ENCODE peak calls at places on chromosomes 6 and 20, in six cellular contexts. One of them, this sample, is unnamed.

GRCh38 chr6:163919652-163920051 is 505.1 kb downstream of the QKI start:
- ATAC-seq in GM23338: no peak
- ATAC-seq in central memory CD8-positive, alpha-beta T cell: no peak
- ATAC-seq in omental fat pad: no peak
- ATAC-seq in activated CD4-positive, CD25-positive, alpha-beta regulatory T cell treated with anti-CD3 and anti-CD28 coated beads, Interleukin-2, amount 50 U/mL, for 24 hours: no peak
- ATAC-seq in activated T-cell treated with anti-CD3 and anti-CD28 coated beads, Interleukin-2, amount 50 U/mL, for 72 hours: no peak
- ATAC-seq in this sample: no peak

GRCh38 chr6:141783595-141783994 is 349.1 kb upstream of the GJE1 start:
- ATAC-seq in GM23338: no peak
- ATAC-seq in central memory CD8-positive, alpha-beta T cell: no peak
- ATAC-seq in omental fat pad: no peak
- ATAC-seq in activated CD4-positive, CD25-positive, alpha-beta regulatory T cell treated with anti-CD3 and anti-CD28 coated beads, Interleukin-2, amount 50 U/mL, for 24 hours: no peak
- ATAC-seq in activated T-cell treated with anti-CD3 and anti-CD28 coated beads, Interleukin-2, amount 50 U/mL, for 72 hours: no peak
- ATAC-seq in this sample: no peak

GRCh38 chr20:16367948-16368560 is 205.2 kb downstream of the KIF16B start:
- ATAC-seq in GM23338: peak
- ATAC-seq in central memory CD8-positive, alpha-beta T cell: no peak
- ATAC-seq in omental fat pad: no peak
- ATAC-seq in activated CD4-positive, CD25-positive, alpha-beta regulatory T cell treated with anti-CD3 and anti-CD28 coated beads, Interleukin-2, amount 50 U/mL, for 24 hours: no peak
- ATAC-seq in activated T-cell treated with anti-CD3 and anti-CD28 coated beads, Interleukin-2, amount 50 U/mL, for 72 hours: no peak
- ATAC-seq in this sample: no peak

GRCh38 chr20:43187476-43188233 is 2.1 kb downstream of the PTPRT start:
- ATAC-seq in GM23338: peak
- ATAC-seq in central memory CD8-positive, alpha-beta T cell: no peak
- ATAC-seq in omental fat pad: peak
- ATAC-seq in activated CD4-positive, CD25-positive, alpha-beta regulatory T cell treated with anti-CD3 and anti-CD28 coated beads, Interleukin-2, amount 50 U/mL, for 24 hours: no peak
- ATAC-seq in activated T-cell treated with anti-CD3 and anti-CD28 coated beads, Interleukin-2, amount 50 U/mL, for 72 hours: no peak
- ATAC-seq in this sample: peak

GRCh38 chr20:63441777-63442493 is 30.5 kb downstream of the KCNQ2 start:
- ATAC-seq in GM23338: peak
- ATAC-seq in central memory CD8-positive, alpha-beta T cell: peak
- ATAC-seq in omental fat pad: no peak
- ATAC-seq in activated CD4-positive, CD25-positive, alpha-beta regulatory T cell treated with anti-CD3 and anti-CD28 coated beads, Interleukin-2, amount 50 U/mL, for 24 hours: peak
- ATAC-seq in activated T-cell treated with anti-CD3 and anti-CD28 coated beads, Interleukin-2, amount 50 U/mL, for 72 hours: peak
- ATAC-seq in this sample: peak

GRCh38 chr6:30720738-30721197 is 616 bp downstream of the TUBB start:
- ATAC-seq in GM23338: peak
- ATAC-seq in central memory CD8-positive, alpha-beta T cell: no peak
- ATAC-seq in omental fat pad: no peak
- ATAC-seq in activated CD4-positive, CD25-positive, alpha-beta regulatory T cell treated with anti-CD3 and anti-CD28 coated beads, Interleukin-2, amount 50 U/mL, for 24 hours: no peak
- ATAC-seq in activated T-cell treated with anti-CD3 and anti-CD28 coated beads, Interleukin-2, amount 50 U/mL, for 72 hours: no peak
- ATAC-seq in this sample: no peak

GRCh38 chr6:33762713-33763112 is 16.0 kb upstream of the IP6K3 start:
- ATAC-seq in GM23338: no peak
- ATAC-seq in central memory CD8-positive, alpha-beta T cell: no peak
- ATAC-seq in omental fat pad: no peak
- ATAC-seq in activated CD4-positive, CD25-positive, alpha-beta regulatory T cell treated with anti-CD3 and anti-CD28 coated beads, Interleukin-2, amount 50 U/mL, for 24 hours: no peak
- ATAC-seq in activated T-cell treated with anti-CD3 and anti-CD28 coated beads, Interleukin-2, amount 50 U/mL, for 72 hours: no peak
- ATAC-seq in this sample: no peak

GRCh38 chr20:2626853-2627541 is 25.4 kb upstream of the NOP56 start:
- ATAC-seq in GM23338: no peak
- ATAC-seq in central memory CD8-positive, alpha-beta T cell: no peak
- ATAC-seq in omental fat pad: no peak
- ATAC-seq in activated CD4-positive, CD25-positive, alpha-beta regulatory T cell treated with anti-CD3 and anti-CD28 coated beads, Interleukin-2, amount 50 U/mL, for 24 hours: no peak
- ATAC-seq in activated T-cell treated with anti-CD3 and anti-CD28 coated beads, Interleukin-2, amount 50 U/mL, for 72 hours: no peak
- ATAC-seq in this sample: no peak

This sample was measured in SK-N-SH treated with all-trans-retinoic acid at 6 μM for 48 hours.